ENCODE peak calls at places on chromosomes 6 and 20, in six cellular contexts. I is cardiac fibroblast, S is endothelial cell, A is sciatic nerve, C is astrocyte of the spinal cord, W is GM03348. G is an unnamed sample.

GRCh38 chr20:32139947-32140346 is 30.4 kb downstream of the TM9SF4 start:
- DNase-seq in S (no peak), C (no peak), I (no peak), W (no peak), A (no peak), G (no peak)

GRCh38 chr6:78483141-78483540 is 384.2 kb upstream of the IRAK1BP1 start:
- DNase-seq in C (no peak), W (no peak), I (no peak), S (no peak), A (no peak), G (no peak)

GRCh38 chr20:21767739-21768223 is 62.3 kb downstream of the PAX1 start:
- DNase-seq in A (no peak), W (no peak), C (no peak), S (peak; percentile 81), I (no peak), G (no peak)

GRCh38 chr6:169079650-169080049 is 174.0 kb downstream of the THBS2 start:
- DNase-seq in S (no peak), C (peak; percentile 83), I (no peak), A (no peak), W (no peak), G (no peak)

GRCh38 chr6:167509853-167510220 is 185.0 kb downstream of the TTLL2 start:
- DNase-seq in W (no peak), S (no peak), C (no peak), I (no peak), A (no peak), G (no peak)

GRCh38 chr20:35991142-35991771 is 22.9 kb downstream of the CNBD2 start:
- DNase-seq in W (peak; percentile 62), I (peak; percentile 54), A (no peak), S (peak; percentile 29), C (peak; percentile 24), G (peak; percentile 53)

GRCh38 chr6:106534564-106534982 is 94.7 kb downstream of the RTN4IP1 start:
- DNase-seq in A (no peak), W (no peak), C (no peak), S (no peak), I (no peak), G (no peak)

GRCh38 chr6:37059344-37060194 is 54.1 kb downstream of the FGD2 start:
- DNase-seq in C (peak; percentile 94), W (peak; percentile 91), S (peak; percentile 60), I (peak; percentile 95), A (no peak), G (peak; percentile 97)

GRCh38 chr6:100923481-100923880 is 42.4 kb upstream of the ASCC3 start:
- DNase-seq in S (no peak), A (no peak), C (no peak), W (no peak), I (no peak), G (no peak)

GRCh38 chr6:118896339-118897136 is 2.6 kb downstream of the ASF1A start:
- DNase-seq in I (peak; percentile 65), S (no peak), W (peak; percentile 28), C (peak; percentile 73), A (no peak), G (peak; percentile 71)

GRCh38 chr6:30684386-30685156 is 1.9 kb downstream of the PPP1R18 start:
- DNase-seq in W (peak; percentile 55), C (peak; percentile 29), A (peak; percentile 77), I (peak; percentile 47), S (peak; percentile 48), G (peak; percentile 58)